ENCODE peak calls at places on chromosomes 3 and 15, in five cellular contexts. One of them, this sample, is unnamed.

GRCh38 chr3:71979155-71979554 is 194.2 kb upstream of the PROK2 start:
- DNase-seq in ovary: no peak
- DNase-seq in gastrocnemius medialis: no peak
- DNase-seq in OCI-LY7: no peak
- DNase-seq in kidney epithelial cell: no peak
- DNase-seq in this sample: no peak

GRCh38 chr3:103440539-103441113 is 1005.8 kb downstream of the ZPLD1 start:
- DNase-seq in ovary: no peak
- DNase-seq in gastrocnemius medialis: no peak
- DNase-seq in OCI-LY7: peak
- DNase-seq in kidney epithelial cell: no peak
- DNase-seq in this sample: no peak

GRCh38 chr3:30743641-30744317 is 137.4 kb downstream of the TGFBR2 start:
- DNase-seq in ovary: no peak
- DNase-seq in gastrocnemius medialis: no peak
- DNase-seq in OCI-LY7: no peak
- DNase-seq in kidney epithelial cell: no peak
- DNase-seq in this sample: no peak

GRCh38 chr3:54427951-54428871 is 305.9 kb downstream of the CACNA2D3 start:
- DNase-seq in ovary: peak
- DNase-seq in gastrocnemius medialis: peak
- DNase-seq in OCI-LY7: peak
- DNase-seq in kidney epithelial cell: peak
- DNase-seq in this sample: peak

GRCh38 chr3:8490079-8490552 is 11.5 kb upstream of the LMCD1 start:
- DNase-seq in ovary: no peak
- DNase-seq in gastrocnemius medialis: peak
- DNase-seq in OCI-LY7: no peak
- DNase-seq in kidney epithelial cell: peak
- DNase-seq in this sample: peak

GRCh38 chr3:117526485-117527079 is 817.0 kb downstream of the TUSC7 start:
- DNase-seq in ovary: peak
- DNase-seq in gastrocnemius medialis: no peak
- DNase-seq in OCI-LY7: peak
- DNase-seq in kidney epithelial cell: no peak
- DNase-seq in this sample: no peak

GRCh38 chr3:10527295-10528016 is 22.1 kb upstream of the ATP2B2 start:
- DNase-seq in ovary: no peak
- DNase-seq in gastrocnemius medialis: no peak
- DNase-seq in OCI-LY7: no peak
- DNase-seq in kidney epithelial cell: no peak
- DNase-seq in this sample: no peak

GRCh38 chr3:139466369-139466768 is 9.9 kb downstream of the RBP2 start:
- DNase-seq in ovary: no peak
- DNase-seq in gastrocnemius medialis: no peak
- DNase-seq in OCI-LY7: no peak
- DNase-seq in kidney epithelial cell: no peak
- DNase-seq in this sample: no peak

GRCh38 chr15:68620721-68621528 is 42.1 kb downstream of the CORO2B start:
- DNase-seq in ovary: peak
- DNase-seq in gastrocnemius medialis: peak
- DNase-seq in OCI-LY7: no peak
- DNase-seq in kidney epithelial cell: no peak
- DNase-seq in this sample: peak

DNA sequence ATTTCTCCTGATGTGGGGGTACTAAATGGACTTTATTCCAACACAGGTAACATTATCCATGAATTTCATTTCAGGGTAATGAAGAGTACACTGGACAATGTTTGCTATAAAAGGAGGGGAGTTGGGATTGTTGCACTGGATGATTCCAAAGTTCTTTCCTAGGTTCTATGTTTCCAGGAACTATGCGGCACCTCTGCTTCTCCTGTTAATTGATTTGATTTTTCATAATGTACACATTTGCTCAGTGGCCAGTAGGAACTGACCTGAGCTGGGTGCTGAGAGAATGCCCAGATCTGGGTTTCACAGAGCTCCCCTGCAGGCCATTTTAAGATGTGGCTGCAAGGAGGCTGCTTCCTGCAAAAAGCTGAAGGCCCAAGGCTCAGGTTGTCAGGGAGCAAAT is 171.7 kb downstream of the KLF13 start:
- DNase-seq in ovary: no peak
- DNase-seq in gastrocnemius medialis: no peak
- DNase-seq in OCI-LY7: no peak
- DNase-seq in kidney epithelial cell: no peak
- DNase-seq in this sample: no peak
- TF ChIP-seq CTCF in ovary: no peak
- TF ChIP-seq CTCF in gastrocnemius medialis: no peak
- TF ChIP-seq CTCF in OCI-LY7: no peak
- TF ChIP-seq CTCF in kidney epithelial cell: no peak
- TF ChIP-seq CTCF in this sample: no peak

DNA sequence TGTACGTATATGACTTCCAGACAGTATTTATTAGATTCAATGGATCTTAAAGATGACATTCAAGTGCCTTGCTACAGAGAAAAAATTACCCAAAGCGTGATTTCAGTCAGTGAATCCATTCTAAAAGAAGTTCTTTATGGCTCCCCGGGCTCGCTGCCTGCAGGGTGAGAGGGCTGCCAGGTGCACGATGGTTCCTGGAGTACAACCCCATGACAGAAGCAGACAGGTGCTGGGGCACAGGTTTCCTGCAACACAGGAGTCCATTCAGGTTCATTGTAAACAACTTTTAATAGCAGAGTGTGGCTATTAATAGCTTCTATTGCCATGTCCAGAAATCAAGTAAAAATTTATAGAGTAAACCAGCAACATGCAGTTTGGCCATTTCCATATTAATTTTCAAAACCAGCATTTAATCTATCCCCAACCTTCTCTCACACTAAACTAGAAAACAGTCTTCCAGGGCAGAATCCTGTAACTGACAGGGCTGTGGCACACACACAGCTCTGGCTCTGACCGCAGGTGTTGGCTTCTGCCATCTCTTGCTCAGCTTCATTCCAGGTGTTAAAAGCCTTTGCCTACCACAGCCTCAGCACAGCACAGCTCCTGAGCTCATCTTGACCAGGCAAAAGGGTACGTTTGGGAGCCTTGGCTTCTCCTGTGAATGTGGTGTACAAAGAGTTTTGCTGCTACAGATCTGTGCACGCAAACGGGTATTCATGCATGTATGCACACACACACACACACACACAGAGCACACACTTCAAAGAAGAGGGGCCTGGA is 185.9 kb downstream of the MEX3B start:
- DNase-seq in ovary: no peak
- DNase-seq in gastrocnemius medialis: peak
- DNase-seq in OCI-LY7: peak
- DNase-seq in kidney epithelial cell: no peak
- DNase-seq in this sample: no peak
- H3K4me3 ChIP-seq in ovary: no peak
- H3K4me3 ChIP-seq in gastrocnemius medialis: no peak
- H3K4me3 ChIP-seq in OCI-LY7: peak
- H3K4me3 ChIP-seq in kidney epithelial cell: no peak
- H3K4me3 ChIP-seq in this sample: no peak

GRCh38 chr15:101070024-101070423 is 150.9 kb downstream of the LRRK1 start:
- DNase-seq in ovary: no peak
- DNase-seq in gastrocnemius medialis: no peak
- DNase-seq in OCI-LY7: no peak
- DNase-seq in kidney epithelial cell: no peak
- DNase-seq in this sample: no peak

GRCh38 chr15:101070502-101071273 is 151.5 kb downstream of the LRRK1 start:
- DNase-seq in ovary: no peak
- DNase-seq in gastrocnemius medialis: no peak
- DNase-seq in OCI-LY7: no peak
- DNase-seq in kidney epithelial cell: peak
- DNase-seq in this sample: peak

GRCh38 chr15:101068961-101069734 is 150.0 kb downstream of the LRRK1 start:
- DNase-seq in ovary: no peak
- DNase-seq in gastrocnemius medialis: no peak
- DNase-seq in OCI-LY7: no peak
- DNase-seq in kidney epithelial cell: no peak
- DNase-seq in this sample: no peak

GRCh38 chr15:101068523-101068960 is 149.4 kb downstream of the LRRK1 start:
- DNase-seq in ovary: no peak
- DNase-seq in gastrocnemius medialis: no peak
- DNase-seq in OCI-LY7: no peak
- DNase-seq in kidney epithelial cell: no peak
- DNase-seq in this sample: no peak

DNA sequence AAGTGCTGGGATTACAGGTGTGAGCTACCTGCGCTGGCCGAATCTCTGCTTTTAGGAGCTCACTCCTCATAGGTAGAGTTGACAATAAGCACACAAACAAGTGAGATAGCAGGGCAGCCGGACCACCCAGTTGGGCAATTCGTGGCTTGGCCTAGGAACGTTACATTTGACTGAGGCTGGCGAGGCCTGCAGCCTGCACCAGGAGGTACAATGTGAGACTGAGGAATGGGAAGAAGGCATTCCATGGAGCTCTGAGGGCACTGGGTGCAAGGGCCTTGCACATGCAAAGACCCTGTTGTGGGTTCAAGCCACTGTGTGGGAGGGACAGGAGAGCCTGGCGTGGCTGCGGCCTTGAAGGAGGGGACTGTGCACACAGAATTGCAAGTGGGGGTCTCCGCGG is 152.5 kb downstream of the LRRK1 start:
- DNase-seq in ovary: no peak
- DNase-seq in gastrocnemius medialis: no peak
- DNase-seq in OCI-LY7: no peak
- DNase-seq in kidney epithelial cell: no peak
- DNase-seq in this sample: no peak
- TF ChIP-seq CTCF in ovary: no peak
- TF ChIP-seq CTCF in gastrocnemius medialis: no peak
- TF ChIP-seq CTCF in OCI-LY7: no peak
- TF ChIP-seq CTCF in kidney epithelial cell: no peak
- TF ChIP-seq CTCF in this sample: no peak

DNA sequence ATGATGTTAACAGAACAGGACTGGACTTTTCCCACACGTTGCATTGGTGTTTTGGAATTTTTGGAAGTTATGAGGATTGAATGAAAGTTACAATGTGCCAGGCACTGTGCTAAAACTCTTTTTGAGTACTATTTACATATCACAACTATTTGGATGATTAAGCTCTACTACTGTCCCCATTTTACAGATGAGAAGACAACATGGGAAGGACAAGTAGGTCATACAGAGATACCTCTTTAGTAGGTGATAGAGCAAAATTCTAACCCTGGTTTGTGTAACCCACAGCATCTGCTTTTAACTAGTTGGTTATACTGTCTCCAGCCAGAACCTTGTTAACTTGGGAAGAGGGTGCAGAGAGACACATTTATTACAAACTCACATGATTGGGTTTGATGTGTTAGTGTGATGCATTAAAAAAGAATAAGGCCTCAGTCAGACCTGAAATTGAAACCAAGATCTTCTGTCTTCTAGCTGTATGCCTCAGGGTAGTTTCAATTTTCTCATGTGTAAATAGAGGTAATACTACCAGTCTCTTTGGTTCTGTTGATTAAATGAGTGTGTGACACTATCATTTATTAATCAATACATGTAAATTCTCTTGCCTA is 1.4 kb downstream of the NDUFB4 start:
- DNase-seq in ovary: no peak
- DNase-seq in gastrocnemius medialis: no peak
- DNase-seq in OCI-LY7: no peak
- DNase-seq in kidney epithelial cell: no peak
- DNase-seq in this sample: no peak
- H3K4me3 ChIP-seq in ovary: peak
- H3K4me3 ChIP-seq in gastrocnemius medialis: peak
- H3K4me3 ChIP-seq in OCI-LY7: peak
- H3K4me3 ChIP-seq in kidney epithelial cell: peak
- H3K4me3 ChIP-seq in this sample: peak

GRCh38 chr3:42228796-42229195 is 37.2 kb downstream of the CCK start:
- DNase-seq in ovary: no peak
- DNase-seq in gastrocnemius medialis: no peak
- DNase-seq in OCI-LY7: peak
- DNase-seq in kidney epithelial cell: no peak
- DNase-seq in this sample: no peak
- TF ChIP-seq CTCF in ovary: no peak
- TF ChIP-seq CTCF in gastrocnemius medialis: peak
- TF ChIP-seq CTCF in OCI-LY7: peak
- TF ChIP-seq CTCF in kidney epithelial cell: no peak
- TF ChIP-seq CTCF in this sample: peak

GRCh38 chr3:129311054-129311902 is 32.6 kb downstream of the HMCES start:
- DNase-seq in ovary: no peak
- DNase-seq in gastrocnemius medialis: no peak
- DNase-seq in OCI-LY7: no peak
- DNase-seq in kidney epithelial cell: no peak
- DNase-seq in this sample: no peak

GRCh38 chr3:129310111-129310601 is 31.5 kb downstream of the HMCES start:
- DNase-seq in ovary: no peak
- DNase-seq in gastrocnemius medialis: no peak
- DNase-seq in OCI-LY7: no peak
- DNase-seq in kidney epithelial cell: no peak
- DNase-seq in this sample: no peak

GRCh38 chr3:129310612-129311011 is 31.9 kb downstream of the HMCES start:
- DNase-seq in ovary: no peak
- DNase-seq in gastrocnemius medialis: no peak
- DNase-seq in OCI-LY7: no peak
- DNase-seq in kidney epithelial cell: no peak
- DNase-seq in this sample: no peak

GRCh38 chr3:129305592-129306091 is 27.0 kb downstream of the HMCES start:
- DNase-seq in ovary: peak
- DNase-seq in gastrocnemius medialis: peak
- DNase-seq in OCI-LY7: no peak
- DNase-seq in kidney epithelial cell: peak
- DNase-seq in this sample: peak

GRCh38 chr3:129308636-129309035 is 30.0 kb downstream of the HMCES start:
- DNase-seq in ovary: no peak
- DNase-seq in gastrocnemius medialis: no peak
- DNase-seq in OCI-LY7: no peak
- DNase-seq in kidney epithelial cell: no peak
- DNase-seq in this sample: no peak
- H3K4me3 ChIP-seq in ovary: no peak
- H3K4me3 ChIP-seq in gastrocnemius medialis: no peak
- H3K4me3 ChIP-seq in OCI-LY7: no peak
- H3K4me3 ChIP-seq in kidney epithelial cell: no peak
- H3K4me3 ChIP-seq in this sample: no peak

GRCh38 chr3:168544097-168544957 is 448.6 kb upstream of the GOLIM4 start:
- DNase-seq in ovary: no peak
- DNase-seq in gastrocnemius medialis: no peak
- DNase-seq in OCI-LY7: no peak
- DNase-seq in kidney epithelial cell: no peak
- DNase-seq in this sample: no peak
- TF ChIP-seq CTCF in ovary: no peak
- TF ChIP-seq CTCF in gastrocnemius medialis: no peak
- TF ChIP-seq CTCF in OCI-LY7: peak
- TF ChIP-seq CTCF in kidney epithelial cell: no peak
- TF ChIP-seq CTCF in this sample: no peak

GRCh38 chr3:133934073-133934970 is 38.6 kb upstream of the RAB6B start:
- DNase-seq in ovary: no peak
- DNase-seq in gastrocnemius medialis: no peak
- DNase-seq in OCI-LY7: no peak
- DNase-seq in kidney epithelial cell: no peak
- DNase-seq in this sample: no peak
- H3K4me3 ChIP-seq in ovary: no peak
- H3K4me3 ChIP-seq in gastrocnemius medialis: no peak
- H3K4me3 ChIP-seq in OCI-LY7: no peak
- H3K4me3 ChIP-seq in kidney epithelial cell: no peak
- H3K4me3 ChIP-seq in this sample: no peak

GRCh38 chr15:89826671-89827655 is 12.3 kb upstream of the ANPEP start:
- DNase-seq in ovary: no peak
- DNase-seq in gastrocnemius medialis: no peak
- DNase-seq in OCI-LY7: no peak
- DNase-seq in kidney epithelial cell: no peak
- DNase-seq in this sample: no peak
- TF ChIP-seq CTCF in ovary: no peak
- TF ChIP-seq CTCF in gastrocnemius medialis: no peak
- TF ChIP-seq CTCF in OCI-LY7: no peak
- TF ChIP-seq CTCF in kidney epithelial cell: no peak
- TF ChIP-seq CTCF in this sample: no peak

This sample was measured in HFF-Myc.